ENCODE peak calls at places on chromosomes 7 and 10, in six cellular contexts. I, S, A, M, Q and T are unnamed samples.

GRCh38 chr10:13816195-13816926 is 229.6 kb downstream of the PRPF18 start:
- DNase-seq in S (no peak), M (no peak), Q (no peak), I (no peak), A (no peak), T (no peak)

GRCh38 chr7:79217468-79217867 is 236.0 kb downstream of the MAGI2 start:
- DNase-seq in S (no peak), I (no peak), Q (no peak), A (no peak), M (peak), T (no peak)

GRCh38 chr7:8176370-8177081 is 85.4 kb downstream of the ICA1 start:
- DNase-seq in S (peak), M (no peak), A (no peak), I (no peak), Q (no peak), T (no peak)

GRCh38 chr7:66627876-66628360 is 763 bp upstream of the KCTD7 start:
- DNase-seq in Q (no peak), M (peak), I (no peak), S (no peak), A (no peak), T (no peak)

GRCh38 chr10:124449170-124450009 is 445 bp downstream of the NKX1-2 start:
- DNase-seq in S (no peak), A (no peak), Q (no peak), M (no peak), I (peak), T (no peak)

GRCh38 chr7:33807779-33808482 is 97.4 kb upstream of the BMPER start:
- DNase-seq in A (peak), M (peak), S (no peak), I (peak), Q (peak), T (peak)

GRCh38 chr7:12207046-12207445 is 4.0 kb upstream of the TMEM106B start:
- DNase-seq in M (no peak), S (no peak), I (no peak), A (no peak), Q (no peak), T (no peak)

GRCh38 chr7:156892086-156892800 is 740 bp downstream of the LMBR1 start:
- DNase-seq in M (peak), S (no peak), A (peak), Q (no peak), I (peak), T (no peak)

GRCh38 chr10:72229261-72230251 is 13.5 kb upstream of the ASCC1 start:
- DNase-seq in S (no peak), M (no peak), A (no peak), I (no peak), Q (no peak), T (no peak)

GRCh38 chr7:67692425-67692824 is 695.8 kb downstream of the TYW1 start:
- DNase-seq in A (no peak), S (no peak), I (no peak), M (no peak), Q (no peak), T (no peak)

GRCh38 chr7:10860516-10860915 is 113.2 kb upstream of the PHF14 start:
- DNase-seq in M (no peak), I (no peak), Q (peak), A (no peak), S (no peak), T (no peak)

GRCh38 chr10:77899080-77899477 is 27.5 kb downstream of the DLG5 start:
- DNase-seq in M (no peak), S (no peak), Q (no peak), A (no peak), I (no peak), T (peak)

GRCh38 chr10:117653170-117653515 is 110.6 kb downstream of the EMX2 start:
- DNase-seq in S (peak), I (no peak), M (peak), Q (no peak), A (no peak), T (peak)

GRCh38 chr7:31067491-31067890 is 15.4 kb downstream of the ADCYAP1R1 start:
- DNase-seq in Q (no peak), S (no peak), A (no peak), I (no peak), M (no peak), T (no peak)

GRCh38 chr10:44619521-44619920 is 234.6 kb upstream of the CXCL12 start:
- DNase-seq in S (no peak), M (no peak), I (no peak), A (no peak), Q (no peak), T (no peak)

GRCh38 chr10:44618910-44619309 is 234.0 kb upstream of the CXCL12 start:
- DNase-seq in M (no peak), I (no peak), Q (no peak), S (no peak), A (no peak), T (no peak)

DNA sequence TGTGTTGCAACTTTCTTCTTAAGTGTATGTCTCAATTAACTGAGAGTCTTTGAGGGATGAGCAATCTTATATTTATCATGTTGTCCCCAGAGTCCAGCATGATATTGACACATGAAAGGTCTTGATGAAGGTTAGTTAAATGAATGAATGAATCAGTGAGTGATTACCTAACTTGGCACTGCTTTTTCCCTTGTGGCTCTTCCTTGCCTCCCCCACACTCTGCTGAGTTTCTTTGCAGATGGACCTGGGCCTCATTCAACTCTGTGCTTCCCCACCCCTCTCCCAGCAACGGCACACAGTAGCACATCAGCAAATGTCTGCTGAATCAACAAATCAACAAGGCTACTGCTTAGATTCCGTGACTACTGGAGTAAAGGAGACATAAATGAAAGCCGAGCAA is 235.1 kb upstream of the CXCL12 start:
- DNase-seq in M (no peak), A (no peak), I (no peak), S (no peak), Q (no peak), T (no peak)
- TF ChIP-seq POLR2AphosphoS5 in M (no peak), A (no peak), I (no peak), S (no peak), Q (no peak), T (no peak)

DNA sequence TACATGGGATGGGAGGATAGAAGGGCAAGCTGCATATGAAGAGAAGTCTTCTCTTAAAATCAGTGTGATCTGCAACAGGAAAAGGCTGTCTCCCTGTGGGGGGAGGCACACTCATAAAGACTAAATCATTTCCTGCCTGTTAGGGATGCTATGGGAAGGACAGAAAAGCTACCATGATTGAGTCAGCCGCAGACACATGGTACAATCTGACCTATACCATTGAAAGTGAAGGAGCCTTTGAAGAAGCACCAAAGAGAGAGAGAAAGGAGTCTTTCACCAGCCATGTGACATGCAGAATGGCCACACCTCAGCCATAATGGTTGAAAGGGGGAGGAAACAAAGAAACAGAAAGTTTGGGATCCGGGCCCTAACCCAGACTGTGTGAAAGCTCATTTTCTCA is 29.1 kb downstream of the NUDCD3 start:
- DNase-seq in A (no peak), M (no peak), I (no peak), S (peak), Q (no peak), T (no peak)
- TF ChIP-seq RAD21 in A (no peak), M (no peak), I (no peak), S (no peak), Q (no peak), T (no peak)

GRCh38 chr7:28931565-28931964 is 26.6 kb downstream of the TRIL start:
- DNase-seq in M (no peak), A (no peak), Q (no peak), S (no peak), I (no peak), T (no peak)

GRCh38 chr7:28937593-28937992 is 20.5 kb downstream of the TRIL start:
- DNase-seq in A (no peak), Q (no peak), I (no peak), S (no peak), M (no peak), T (no peak)

GRCh38 chr7:28937103-28937502 is 21.0 kb downstream of the TRIL start:
- DNase-seq in M (no peak), Q (no peak), S (no peak), I (no peak), A (no peak), T (no peak)

GRCh38 chr7:28939367-28939766 is 18.8 kb downstream of the TRIL start:
- DNase-seq in M (peak), S (no peak), I (no peak), Q (no peak), A (no peak), T (no peak)

DNA sequence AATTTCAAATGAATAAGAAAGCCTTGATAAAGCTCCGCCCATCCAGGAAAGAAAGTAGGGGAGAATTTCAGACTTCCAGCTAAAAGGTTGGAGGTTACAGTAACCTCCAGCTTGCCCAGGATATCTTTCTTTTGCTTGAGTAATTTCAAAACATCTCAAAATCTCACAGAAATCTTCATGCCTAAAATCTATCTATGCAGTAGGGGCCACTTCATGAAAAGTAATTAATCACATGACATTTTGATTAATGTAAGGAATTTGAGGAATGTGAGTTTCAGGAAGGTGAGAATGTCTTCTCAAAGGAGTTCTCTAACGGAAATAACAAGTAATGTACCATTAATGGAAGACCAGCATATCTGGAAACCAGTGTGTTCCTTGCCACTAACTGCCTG is 24.3 kb downstream of the TRIL start:
- DNase-seq in I (no peak), Q (no peak), S (no peak), A (no peak), M (no peak), T (no peak)
- TF ChIP-seq POLR2AphosphoS5 in I (no peak), Q (no peak), S (no peak), A (no peak), M (no peak), T (no peak)

GRCh38 chr7:50677279-50677996 is 105.3 kb downstream of the GRB10 start:
- DNase-seq in A (no peak), I (no peak), S (no peak), Q (no peak), M (peak), T (no peak)

GRCh38 chr7:50676754-50677153 is 105.9 kb downstream of the GRB10 start:
- DNase-seq in M (no peak), I (no peak), S (no peak), Q (no peak), A (no peak), T (no peak)

GRCh38 chr7:50681451-50682045 is 101.1 kb downstream of the GRB10 start:
- DNase-seq in M (no peak), S (no peak), I (no peak), A (no peak), Q (no peak), T (no peak)

GRCh38 chr7:50678586-50678985 is 104.1 kb downstream of the GRB10 start:
- DNase-seq in I (no peak), M (no peak), A (no peak), Q (no peak), S (no peak), T (no peak)

DNA sequence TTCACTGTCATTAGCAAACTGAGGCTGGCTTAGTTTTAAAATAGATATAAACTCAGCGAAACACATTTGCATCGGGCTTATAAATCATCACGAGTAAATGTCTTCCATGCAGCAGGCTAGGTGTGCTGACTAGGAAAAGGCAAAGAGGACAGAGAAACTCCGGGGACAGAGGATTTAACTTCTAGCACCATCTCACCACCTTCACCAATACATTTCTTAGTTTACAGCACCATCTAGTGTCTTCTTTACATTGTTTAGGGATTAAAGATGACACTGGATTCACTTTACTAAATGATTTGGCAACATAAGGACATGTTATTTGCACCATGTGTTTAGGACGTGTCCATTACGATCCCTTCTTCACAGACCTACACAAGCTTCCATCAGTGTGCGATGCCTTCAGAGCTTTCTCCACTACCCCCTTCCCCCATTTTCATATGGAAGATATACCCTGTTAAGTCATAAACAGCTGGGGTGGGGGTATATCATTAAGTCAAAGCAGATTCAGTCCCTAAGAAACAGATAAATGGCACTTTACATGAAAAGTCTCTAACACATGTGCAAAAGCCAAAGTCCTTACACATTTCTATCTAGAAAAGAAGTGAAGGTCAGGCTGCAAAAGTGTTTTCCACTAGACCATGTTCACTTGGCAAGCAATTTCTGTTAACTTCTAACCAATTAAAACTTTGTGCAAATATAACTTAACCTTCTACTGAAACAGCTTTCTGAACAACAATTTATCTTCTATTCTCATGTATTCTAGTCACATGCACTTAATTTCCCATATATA is 103.3 kb downstream of the GRB10 start:
- DNase-seq in M (peak), Q (no peak), I (peak), A (no peak), S (no peak), T (peak)
- TF ChIP-seq RAD21 in M (peak), Q (peak), I (peak), A (peak), S (peak), T (peak)

GRCh38 chr7:154910125-154910524 is 92.8 kb downstream of the PAXIP1 start:
- DNase-seq in Q (no peak), S (no peak), A (no peak), M (no peak), I (no peak), T (no peak)
- TF ChIP-seq POLR2AphosphoS5 in Q (no peak), S (no peak), A (no peak), M (no peak), I (no peak), T (no peak)

GRCh38 chr7:141097430-141097829 is 23.6 kb downstream of the TMEM178B start:
- DNase-seq in A (no peak), Q (no peak), I (no peak), S (no peak), M (no peak), T (no peak)
- TF ChIP-seq RAD21 in A (no peak), Q (no peak), I (no peak), S (no peak), M (no peak), T (no peak)

DNA sequence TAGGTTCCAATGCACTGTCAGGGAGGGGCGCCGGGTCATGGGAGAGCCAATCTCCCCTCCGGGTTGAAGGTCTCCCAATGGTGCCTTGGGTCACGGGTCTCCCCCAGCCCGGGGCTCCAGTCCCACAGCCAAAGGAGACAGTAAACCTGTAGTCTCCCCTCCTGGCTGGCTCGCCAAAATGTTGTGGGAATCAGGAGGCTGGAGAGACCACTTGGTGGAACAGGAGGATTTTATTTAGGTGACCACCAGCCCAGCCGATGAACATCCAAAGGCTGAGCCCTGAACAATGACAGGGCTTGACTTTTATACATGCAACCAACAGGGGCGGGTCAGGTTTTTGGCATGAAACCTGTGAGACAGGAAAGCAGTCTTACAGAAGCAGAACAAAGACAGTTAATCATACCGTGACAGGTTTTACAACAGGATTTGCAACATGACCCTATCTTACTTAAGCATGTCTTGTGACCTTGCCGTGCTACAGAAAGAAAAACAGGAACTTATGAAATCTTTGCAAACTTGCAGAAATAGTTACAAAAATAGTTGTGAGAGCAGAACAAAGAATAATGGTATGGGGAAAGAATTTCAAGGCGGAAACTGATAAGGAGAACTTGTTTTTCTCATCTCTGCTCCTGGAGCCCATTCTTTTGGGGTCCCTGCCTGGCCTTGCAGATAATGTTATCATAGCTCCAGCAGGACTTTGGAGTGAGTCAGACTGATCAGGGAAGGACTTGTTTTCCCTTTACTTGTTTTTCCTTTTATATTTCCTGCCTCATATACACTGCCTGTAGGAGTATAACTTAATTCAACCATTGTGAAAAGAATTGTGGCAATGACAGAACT is 7.1 kb downstream of the ERV3-1 start:
- DNase-seq in I (no peak), M (peak), A (peak), S (peak), Q (no peak), T (no peak)
- TF ChIP-seq POLR2AphosphoS5 in I (no peak), M (no peak), A (peak), S (no peak), Q (no peak), T (no peak)